ENCODE peak calls at places on chromosomes 3 and 15, in six cellular contexts. O is small intestine, I is spleen, A is cardiac muscle cell, M is neural progenitor cell, U is AG04450. X is an unnamed sample. For H3K9me3, the result is how much of the 10 kb centered on the place peaks cover.

GRCh38 chr3:6878731-6879130 is 17.8 kb downstream of the GRM7 start:
- DNase-seq in M (no peak), U (no peak), O (no peak), A (no peak), I (no peak), X (no peak)

GRCh38 chr3:160822931-160823330 is 66.9 kb downstream of the PPM1L start:
- DNase-seq in I (no peak), O (no peak), M (no peak), U (no peak), A (no peak), X (no peak)

GRCh38 chr15:75801859-75802593 is 41.2 kb upstream of the UBE2Q2 start:
- DNase-seq in I (peak), O (peak), U (peak), A (peak), M (peak), X (peak)

GRCh38 chr3:59116138-59116537 is 66.3 kb upstream of the CFAP20DC start:
- DNase-seq in O (no peak), A (no peak), M (no peak), U (no peak), I (no peak), X (no peak)

GRCh38 chr15:91863621-91864255 is 10.2 kb downstream of the SLCO3A1 start:
- DNase-seq in U (no peak), O (no peak), A (peak), M (no peak), I (no peak), X (no peak)

GRCh38 chr15:69757186-69757585 is 304.6 kb downstream of the RPLP1 start:
- DNase-seq in A (no peak), M (no peak), I (no peak), U (no peak), O (no peak), X (no peak)

GRCh38 chr3:131794766-131795381 is 239.9 kb downstream of the CPNE4 start:
- DNase-seq in I (no peak), O (peak), M (peak), U (peak), A (peak), X (peak)

GRCh38 chr3:14467723-14468620 is 65.6 kb downstream of the SLC6A6 start:
- DNase-seq in A (peak), I (no peak), U (no peak), M (peak), O (peak), X (peak)

GRCh38 chr3:183208260-183208659 is 44.8 kb upstream of the B3GNT5 start:
- DNase-seq in I (no peak), O (no peak), M (no peak), U (no peak), A (no peak), X (no peak)

GRCh38 chr3:71585126-71585525 is 1.6 kb upstream of the FOXP1 start:
- DNase-seq in A (peak), U (no peak), I (no peak), O (no peak), M (peak), X (no peak)
- H3K4me3 ChIP-seq in A (peak), U (peak), I (peak), O (no peak), M (peak), X (no peak)

GRCh38 chr3:196519738-196520122 is 4.6 kb upstream of the SMCO1 start:
- DNase-seq in I (no peak), U (no peak), O (no peak), A (no peak), M (no peak), X (no peak)
- H3K9me3 ChIP-seq in I (half or more), U (under half), O (under half), A (under half), M (under half), X (under half)

DNA sequence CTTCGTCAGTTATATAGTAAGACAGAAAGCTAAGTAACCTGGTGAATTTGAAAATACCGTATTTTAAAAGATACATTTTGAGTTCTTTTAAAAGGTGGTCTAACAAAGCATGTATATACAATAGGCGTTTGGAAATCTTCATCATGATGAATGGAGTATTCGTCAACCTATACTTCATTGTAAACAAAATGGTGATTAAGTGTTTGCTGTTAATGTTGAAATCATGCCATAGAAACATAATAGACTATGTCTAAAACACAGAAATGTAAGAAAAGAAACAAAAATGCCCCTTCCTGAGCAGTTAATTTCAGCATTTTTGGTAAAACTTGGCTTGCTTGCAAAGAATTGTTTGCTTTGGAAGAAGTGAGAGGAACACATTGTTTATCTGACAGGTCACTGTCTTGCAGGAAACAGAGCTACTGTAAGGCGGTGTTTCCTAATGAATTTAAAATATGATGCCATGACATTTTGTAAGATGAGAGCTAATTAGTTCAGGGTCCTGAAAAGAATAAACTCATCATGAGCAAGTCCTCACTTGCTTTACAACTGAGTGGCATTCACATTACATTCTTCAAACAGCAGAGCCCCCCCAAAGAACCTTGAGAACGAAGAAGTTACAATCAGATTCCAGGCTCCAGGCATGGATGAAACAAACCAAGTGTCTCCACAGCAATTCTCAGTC is 126.7 kb downstream of the SERPINI1 start:
- DNase-seq in M (no peak), O (no peak), A (no peak), U (no peak), I (no peak), X (no peak)
- H3K27ac ChIP-seq in M (no peak), O (no peak), A (no peak), U (no peak), I (peak), X (no peak)

DNA sequence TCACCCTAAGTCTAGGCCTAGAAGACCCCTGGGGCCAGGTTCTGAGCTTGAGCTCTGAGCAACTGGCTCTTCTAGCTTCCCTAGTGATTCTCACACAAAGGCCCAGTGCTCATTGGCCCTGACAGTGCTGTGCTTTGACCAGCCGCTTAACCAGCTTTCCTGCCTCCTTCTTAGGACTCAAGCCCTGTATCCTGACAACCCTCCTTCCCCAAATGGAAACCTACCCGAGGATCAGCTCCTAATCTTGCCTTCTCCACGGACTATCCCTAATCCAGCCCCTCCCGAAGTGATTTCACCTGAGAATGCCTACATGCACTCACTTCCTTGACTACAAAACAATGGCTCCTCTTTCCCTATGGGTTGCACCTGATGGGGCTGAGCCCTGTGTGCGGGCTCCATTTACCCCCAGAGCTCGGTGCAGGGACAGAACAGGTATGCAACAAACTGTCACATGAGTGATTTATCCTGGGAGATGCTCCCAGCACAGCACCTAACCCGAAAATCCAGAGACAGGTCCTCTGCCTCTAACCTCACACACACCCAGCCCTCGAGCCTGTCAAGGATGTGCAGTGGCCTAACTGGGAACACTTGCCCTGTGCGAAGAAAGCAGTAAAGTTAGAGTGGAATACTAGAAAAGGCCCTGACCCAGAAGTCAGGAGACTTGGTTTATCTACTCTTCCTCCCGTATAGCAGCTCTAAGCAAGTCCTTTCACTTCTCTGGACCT is 2.3 kb downstream of the MEGF11 start:
- DNase-seq in I (no peak), M (peak), U (no peak), A (no peak), O (no peak), X (no peak)
- H3K4me3 ChIP-seq in I (peak), M (peak), U (no peak), A (no peak), O (no peak), X (no peak)

GRCh38 chr3:130604806-130605205 is 87.8 kb downstream of the COL6A6 start:
- DNase-seq in A (no peak), O (no peak), M (no peak), I (no peak), U (no peak), X (no peak)

GRCh38 chr3:130609166-130609574 is 92.2 kb downstream of the COL6A6 start:
- DNase-seq in I (no peak), M (no peak), U (no peak), A (no peak), O (no peak), X (no peak)

GRCh38 chr3:130607553-130608154 is 90.7 kb downstream of the COL6A6 start:
- DNase-seq in O (no peak), I (no peak), M (no peak), U (no peak), A (no peak), X (no peak)

GRCh38 chr3:130609580-130609979 is 92.6 kb downstream of the COL6A6 start:
- DNase-seq in A (no peak), M (no peak), O (no peak), I (no peak), U (no peak), X (no peak)
- H3K9me3 ChIP-seq in A (under half), M (under half), O (under half), I (half or more), U (under half), X (under half)